ENCODE peak calls at places on chromosomes 2 and 18, in five cellular contexts. U is CD8-positive, alpha-beta T cell; I is T-cell; N is GDM1; H is neural crest cell. S is an unnamed sample.

GRCh38 chr2:236503100-236503499 is 66.5 kb upstream of the ACKR3 start:
- DNase-seq in U (no peak), I (no peak), N (no peak), H (no peak), S (no peak)

GRCh38 chr2:53475320-53475719 is 292.3 kb upstream of the CHAC2 start:
- DNase-seq in U (no peak), I (no peak), N (no peak), H (no peak), S (no peak)

GRCh38 chr2:132824716-132825115 is 154.7 kb upstream of the LYPD1 start:
- DNase-seq in U (no peak), I (no peak), N (no peak), H (no peak), S (no peak)

GRCh38 chr2:73359915-73360697 is 25.5 kb upstream of the ALMS1 start:
- DNase-seq in U (no peak), I (no peak), N (no peak), H (no peak), S (no peak)

GRCh38 chr18:5103693-5104092 is 93.4 kb downstream of the AKAIN1 start:
- DNase-seq in U (no peak), I (no peak), N (no peak), H (no peak), S (no peak)

GRCh38 chr18:79423211-79424007 is 27.7 kb downstream of the NFATC1 start:
- DNase-seq in U (no peak), I (no peak), N (no peak), H (no peak), S (no peak)

GRCh38 chr18:5895886-5896740 is 791 bp upstream of the TMEM200C start:
- DNase-seq in U (no peak), I (no peak), N (no peak), H (peak), S (no peak)

GRCh38 chr18:11322716-11323115 is 173.3 kb upstream of the PIEZO2 start:
- DNase-seq in U (no peak), I (no peak), N (no peak), H (no peak), S (no peak)

GRCh38 chr2:10901160-10901559 is 10.6 kb upstream of the KCNF1 start:
- DNase-seq in U (no peak), I (no peak), N (no peak), H (no peak), S (no peak)

GRCh38 chr2:67797801-67798535 is 264.8 kb downstream of the C1D start:
- DNase-seq in U (no peak), I (no peak), N (no peak), H (no peak), S (no peak)

GRCh38 chr2:220994841-220995240 is 577.3 kb downstream of the EPHA4 start:
- DNase-seq in U (no peak), I (no peak), N (no peak), H (no peak), S (no peak)

GRCh38 chr2:13638181-13638580 is 921.4 kb downstream of the TRIB2 start:
- DNase-seq in U (no peak), I (no peak), N (no peak), H (no peak), S (no peak)

GRCh38 chr2:43274055-43274454 is 47.6 kb upstream of the ZFP36L2 start:
- DNase-seq in U (no peak), I (no peak), N (no peak), H (no peak), S (no peak)

GRCh38 chr2:85886585-85886984 is 2.2 kb downstream of the ST3GAL5 start:
- DNase-seq in U (peak), I (peak), N (peak), H (no peak), S (no peak)

GRCh38 chr2:175309799-175310198 is 128.3 kb upstream of the ATP5MC3 start:
- DNase-seq in U (no peak), I (no peak), N (peak), H (peak), S (no peak)

GRCh38 chr2:235087812-235088607 is 136.2 kb downstream of the SH3BP4 start:
- DNase-seq in U (no peak), I (no peak), N (no peak), H (peak), S (no peak)

GRCh38 chr2:207483477-207483876 is 46.3 kb upstream of the CREB1 start:
- DNase-seq in U (no peak), I (no peak), N (no peak), H (no peak), S (no peak)

GRCh38 chr2:186532891-186533290 is 46.8 kb downstream of the ZC3H15 start:
- DNase-seq in U (no peak), I (no peak), N (no peak), H (no peak), S (no peak)

GRCh38 chr18:78528437-78529228 is 451.0 kb upstream of the SALL3 start:
- DNase-seq in U (no peak), I (no peak), N (no peak), H (no peak), S (no peak)

GRCh38 chr2:231985823-231986261 is 24.3 kb downstream of the DIS3L2 start:
- DNase-seq in U (no peak), I (no peak), N (no peak), H (peak), S (no peak)